ENCODE peak calls at places on chromosome 9, in seven cellular contexts. Q, U, F, G, R, M and O are unnamed samples.

GRCh38 chr9:134262035-134262434 is 64.2 kb upstream of the RXRA start:
- DNase-seq in F (no peak), Q (no peak), M (no peak), U (no peak), R (no peak), G (no peak), O (no peak)

GRCh38 chr9:89712285-89712684 is 107.5 kb downstream of the GADD45G start:
- DNase-seq in M (no peak), R (no peak), G (no peak), U (no peak), F (no peak), Q (no peak), O (no peak)

GRCh38 chr9:71765693-71766092 is 2.6 kb downstream of the CEMIP2 start:
- DNase-seq in M (peak; percentile 50), Q (no peak), G (no peak), R (no peak), U (no peak), F (peak; percentile 46), O (no peak)

GRCh38 chr9:122347348-122348287 is 23.2 kb upstream of the PTGS1 start:
- DNase-seq in U (no peak), R (no peak), G (no peak), F (no peak), Q (no peak), M (peak; percentile 60), O (peak; percentile 42)

GRCh38 chr9:16425572-16425971 is 444.9 kb downstream of the BNC2 start:
- DNase-seq in R (no peak), U (no peak), Q (no peak), G (no peak), M (peak; percentile 81), F (peak; percentile 82), O (no peak)

GRCh38 chr9:129561594-129562281 is 59.2 kb downstream of the C9orf50 start:
- DNase-seq in G (no peak), Q (no peak), R (no peak), M (peak; percentile 48), U (no peak), F (peak; percentile 64), O (no peak)

GRCh38 chr9:91089405-91090131 is 272.1 kb downstream of the AUH start:
- DNase-seq in Q (no peak), R (no peak), G (peak; percentile 24), F (peak; percentile 83), M (peak; percentile 71), U (no peak), O (peak; percentile 56)

GRCh38 chr9:137860361-137860760 is 17.2 kb upstream of the CACNA1B start:
- DNase-seq in G (no peak), R (no peak), Q (no peak), M (no peak), U (no peak), F (no peak), O (no peak)

GRCh38 chr9:120365386-120365785 is 214.6 kb downstream of the CDK5RAP2 start:
- DNase-seq in F (no peak), U (no peak), Q (no peak), G (no peak), M (no peak), R (no peak), O (no peak)

GRCh38 chr9:32411753-32412152 is 27.3 kb downstream of the ACO1 start:
- DNase-seq in M (no peak), Q (no peak), R (no peak), G (no peak), F (no peak), U (no peak), O (no peak)

GRCh38 chr9:35501941-35502340 is 12.0 kb downstream of the RUSC2 start:
- DNase-seq in U (no peak), G (no peak), F (no peak), Q (no peak), R (no peak), M (no peak), O (no peak)

GRCh38 chr9:122819791-122820489 is 8.4 kb downstream of the PDCL start:
- DNase-seq in R (no peak), Q (no peak), M (peak; percentile 53), F (peak; percentile 42), G (peak; percentile 53), U (no peak), O (no peak)

GRCh38 chr9:112378441-112379176 is 1.3 kb upstream of the HSDL2 start:
- DNase-seq in M (no peak), U (no peak), R (no peak), Q (peak; percentile 68), G (no peak), F (no peak), O (peak; percentile 3)

GRCh38 chr9:127746959-127747569 is 12.0 kb upstream of the TOR2A start:
- DNase-seq in M (no peak), Q (no peak), R (no peak), F (no peak), G (no peak), U (no peak), O (no peak)

GRCh38 chr9:87260171-87260570 is 237.5 kb upstream of the DAPK1 start:
- DNase-seq in F (no peak), G (no peak), U (no peak), Q (no peak), R (no peak), M (no peak), O (no peak)

GRCh38 chr9:114238919-114239879 is 83.7 kb upstream of the ORM1 start:
- DNase-seq in M (peak; percentile 63), Q (no peak), F (peak; percentile 45), G (no peak), U (no peak), R (no peak), O (no peak)

GRCh38 chr9:132516301-132516700 is 66.1 kb upstream of the BARHL1 start:
- DNase-seq in Q (no peak), R (no peak), G (no peak), F (peak; percentile 45), U (no peak), M (no peak), O (peak; percentile 24)

GRCh38 chr9:134648701-134649525 is 7.3 kb downstream of the COL5A1 start:
- DNase-seq in U (no peak), G (no peak), Q (no peak), F (peak; percentile 33), R (no peak), M (peak; percentile 63), O (no peak)